ENCODE peak calls at places on chromosomes 12 and 14, in five cellular contexts. C, E, J, F and Y are unnamed samples.

GRCh38 chr14:71212683-71213107 is 305.4 kb downstream of the PCNX1 start:
- DNase-seq in J (no peak), C (no peak), F (no peak), E (no peak), Y (no peak)

GRCh38 chr12:125683748-125684381 is 618.6 kb downstream of the AACS start:
- DNase-seq in F (peak; percentile 75), E (no peak), C (no peak), J (no peak), Y (peak; percentile 42)

GRCh38 chr12:49276304-49277290 is 11.7 kb downstream of the TUBA1C start:
- DNase-seq in F (no peak), C (no peak), E (no peak), J (no peak), Y (no peak)

GRCh38 chr14:57834961-57835360 is 30.9 kb downstream of the SLC35F4 start:
- DNase-seq in C (no peak), E (no peak), F (no peak), J (no peak), Y (no peak)

GRCh38 chr12:96208801-96209534 is 14.8 kb downstream of the ELK3 start:
- DNase-seq in F (no peak), E (no peak), C (peak; percentile 81), J (no peak), Y (no peak)

GRCh38 chr12:132217800-132218518 is 73.7 kb downstream of the NOC4L start:
- DNase-seq in J (no peak), E (no peak), F (no peak), C (no peak), Y (no peak)

GRCh38 chr14:85617799-85618198 is 87.9 kb downstream of the FLRT2 start:
- DNase-seq in C (no peak), J (no peak), F (no peak), E (no peak), Y (no peak)

GRCh38 chr12:51683763-51684357 is 92.8 kb downstream of the SCN8A start:
- DNase-seq in E (no peak), C (peak; percentile 74), J (no peak), F (no peak), Y (no peak)

GRCh38 chr12:68393398-68393797 is 61.2 kb upstream of the MDM1 start:
- DNase-seq in E (no peak), J (no peak), F (no peak), C (peak; percentile 20), Y (no peak)

GRCh38 chr12:49225551-49226166 is 36.8 kb upstream of the TUBA1A start:
- DNase-seq in C (peak; percentile 65), F (no peak), E (no peak), J (no peak), Y (no peak)

GRCh38 chr12:104691661-104692334 is 235.1 kb downstream of the CHST11 start:
- DNase-seq in E (no peak), J (no peak), F (no peak), C (no peak), Y (peak; percentile 20)

GRCh38 chr12:129394416-129394815 is 509.4 kb downstream of the TMEM132D start:
- DNase-seq in F (no peak), J (no peak), E (no peak), C (no peak), Y (no peak)

GRCh38 chr12:105201389-105201788 is 34.6 kb downstream of the APPL2 start:
- DNase-seq in C (no peak), J (no peak), E (no peak), F (no peak), Y (no peak)

GRCh38 chr12:29282452-29282851 is 98.5 kb downstream of the ERGIC2 start:
- DNase-seq in E (no peak), C (peak; percentile 34), J (no peak), F (no peak), Y (no peak)

GRCh38 chr12:6767592-6768384 is 1.6 kb downstream of the PTMS start:
- DNase-seq in J (no peak), E (no peak), C (peak; percentile 28), F (peak; percentile 55), Y (no peak)

GRCh38 chr12:53820503-53820902 is 68.7 kb upstream of the CISTR start:
- DNase-seq in J (no peak), F (peak; percentile 6), C (peak; percentile 9), E (no peak), Y (no peak)

GRCh38 chr12:55687746-55688145 is 20.0 kb downstream of the ITGA7 start:
- DNase-seq in E (peak; percentile 15), F (no peak), J (no peak), C (no peak), Y (no peak)